ENCODE peak calls at places on chromosome 20, in five cellular contexts. E is uterus, A is lung, K is esophagus squamous epithelium, R is breast epithelium. N is an unnamed sample. For H3K4me1, the result is how much of the 10 kb centered on the place peaks cover.

GRCh38 chr20:51428451-51429143 is 113.9 kb downstream of the NFATC2 start:
- DNase-seq in E (peak), K (no peak), A (no peak), R (no peak), N (no peak)

GRCh38 chr20:24993337-24994185 is 1.0 kb upstream of the APMAP start:
- DNase-seq in K (no peak), A (no peak), R (no peak), E (no peak), N (no peak)

GRCh38 chr20:63441777-63442493 is 30.5 kb downstream of the KCNQ2 start:
- DNase-seq in E (no peak), R (no peak), A (no peak), K (no peak), N (no peak)

GRCh38 chr20:31822421-31823330 is 3.5 kb downstream of the MYLK2 start:
- DNase-seq in R (peak), K (no peak), E (peak), A (peak), N (peak)

GRCh38 chr20:61753196-61753942 is 312.3 kb downstream of the TAF4 start:
- DNase-seq in K (no peak), E (no peak), A (no peak), R (peak), N (no peak)

GRCh38 chr20:9838035-9838377 is 870 bp downstream of the PAK5 start:
- DNase-seq in E (no peak), A (no peak), K (no peak), R (no peak), N (no peak)

GRCh38 chr20:1509237-1509636 is 18.0 kb upstream of the SIRPB2 start:
- DNase-seq in R (no peak), E (no peak), K (no peak), A (no peak), N (no peak)

GRCh38 chr20:61830241-61830930 is 235.3 kb downstream of the TAF4 start:
- DNase-seq in A (no peak), E (no peak), K (no peak), R (no peak), N (no peak)

GRCh38 chr20:24118096-24118780 is 129.7 kb upstream of the GGTLC1 start:
- DNase-seq in A (no peak), R (no peak), E (no peak), K (no peak), N (no peak)

GRCh38 chr20:8427419-8428065 is 295.5 kb downstream of the PLCB1 start:
- DNase-seq in R (no peak), A (no peak), K (no peak), E (no peak), N (no peak)

GRCh38 chr20:20624914-20625313 is 87.5 kb downstream of the RALGAPA2 start:
- DNase-seq in R (no peak), K (no peak), E (no peak), A (no peak), N (no peak)

GRCh38 chr20:16279320-16279719 is 293.9 kb downstream of the KIF16B start:
- DNase-seq in E (no peak), R (no peak), A (no peak), K (no peak), N (no peak)

GRCh38 chr20:834151-834747 is 734 bp downstream of the FAM110A start:
- DNase-seq in E (no peak), A (no peak), R (no peak), K (no peak), N (no peak)

GRCh38 chr20:57162253-57162652 is 104.2 kb downstream of the BMP7 start:
- DNase-seq in R (no peak), K (no peak), E (no peak), A (no peak), N (no peak)

GRCh38 chr20:60630609-60631008 is 621.5 kb upstream of the CDH4 start:
- DNase-seq in K (no peak), R (no peak), E (no peak), A (no peak), N (no peak)

GRCh38 chr20:10954137-10954840 is 280.5 kb upstream of the JAG1 start:
- DNase-seq in E (no peak), A (peak), K (no peak), R (no peak), N (no peak)

GRCh38 chr20:23100754-23101107 is 14.6 kb upstream of the CD93 start:
- DNase-seq in K (no peak), A (no peak), E (no peak), R (no peak), N (no peak)

GRCh38 chr20:19995220-19995863 is 21.8 kb upstream of the NAA20 start:
- DNase-seq in K (no peak), E (peak), A (no peak), R (no peak), N (no peak)

DNA sequence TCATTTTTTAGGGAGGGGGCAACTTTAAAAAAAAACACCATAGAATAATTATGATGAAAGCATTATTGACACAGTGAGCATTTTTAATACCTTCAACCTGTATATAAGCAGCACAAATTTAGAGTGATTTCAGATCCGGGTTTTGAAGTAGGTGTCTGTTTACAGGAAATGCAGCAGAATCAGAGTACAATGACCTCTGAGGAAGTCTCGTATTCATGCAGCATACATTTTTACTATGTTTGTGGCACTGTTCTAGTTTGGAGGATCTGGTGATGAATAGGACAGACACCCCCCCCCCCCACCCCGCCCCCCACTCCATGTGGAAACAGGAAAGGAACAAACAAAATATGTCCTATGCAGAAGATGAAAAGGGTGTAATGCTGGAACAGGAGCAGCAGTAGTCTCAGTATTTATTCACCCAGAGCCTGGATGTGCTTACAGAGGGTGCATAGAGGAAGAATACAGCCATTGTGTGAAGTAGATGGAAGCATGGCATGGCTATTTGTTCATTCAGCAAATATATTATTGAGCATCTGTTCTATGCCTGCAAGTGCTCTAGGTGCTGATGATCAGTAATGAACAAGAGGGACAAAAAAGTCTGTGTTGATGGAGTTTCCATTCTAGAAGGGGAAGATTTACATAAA is 19.7 kb downstream of the VAPB start:
- DNase-seq in K (no peak), E (no peak), A (no peak), R (no peak), N (no peak)
- H3K4me1 ChIP-seq in K (half or more), E (under half), A (under half), R (under half), N (under half)

GRCh38 chr20:3167738-3168078 is 5.6 kb downstream of the LZTS3 start:
- DNase-seq in K (no peak), E (no peak), R (no peak), A (no peak), N (no peak)
- H3K27ac ChIP-seq in K (no peak), E (no peak), R (no peak), A (peak), N (no peak)

GRCh38 chr20:3084283-3084985 is at the start of gene AVP:
- DNase-seq in A (no peak), K (no peak), E (no peak), R (no peak), N (no peak)
- H3K4me3 ChIP-seq in A (no peak), K (no peak), E (no peak), R (no peak), N (peak)

GRCh38 chr20:41175201-41175651 is 37.9 kb downstream of the PLCG1 start:
- DNase-seq in A (peak), K (no peak), E (no peak), R (peak), N (no peak)
- H3K4me1 ChIP-seq in A (under half), K (half or more), E (under half), R (under half), N (under half)

GRCh38 chr20:36496707-36497669 is 44.3 kb upstream of the MYL9 start:
- DNase-seq in E (no peak), R (no peak), A (no peak), K (no peak), N (no peak)

GRCh38 chr20:36499211-36499610 is 42.1 kb upstream of the MYL9 start:
- DNase-seq in A (no peak), E (no peak), R (no peak), K (no peak), N (no peak)

GRCh38 chr20:36499723-36500501 is 41.4 kb upstream of the MYL9 start:
- DNase-seq in K (no peak), E (no peak), A (no peak), R (no peak), N (no peak)

GRCh38 chr20:36498386-36499179 is 42.7 kb upstream of the MYL9 start:
- DNase-seq in A (no peak), E (no peak), K (no peak), R (no peak), N (no peak)

GRCh38 chr20:36497856-36498255 is 43.5 kb upstream of the MYL9 start:
- DNase-seq in K (no peak), A (peak), E (no peak), R (no peak), N (no peak)
- H3K27ac ChIP-seq in K (no peak), A (no peak), E (no peak), R (no peak), N (no peak)

DNA sequence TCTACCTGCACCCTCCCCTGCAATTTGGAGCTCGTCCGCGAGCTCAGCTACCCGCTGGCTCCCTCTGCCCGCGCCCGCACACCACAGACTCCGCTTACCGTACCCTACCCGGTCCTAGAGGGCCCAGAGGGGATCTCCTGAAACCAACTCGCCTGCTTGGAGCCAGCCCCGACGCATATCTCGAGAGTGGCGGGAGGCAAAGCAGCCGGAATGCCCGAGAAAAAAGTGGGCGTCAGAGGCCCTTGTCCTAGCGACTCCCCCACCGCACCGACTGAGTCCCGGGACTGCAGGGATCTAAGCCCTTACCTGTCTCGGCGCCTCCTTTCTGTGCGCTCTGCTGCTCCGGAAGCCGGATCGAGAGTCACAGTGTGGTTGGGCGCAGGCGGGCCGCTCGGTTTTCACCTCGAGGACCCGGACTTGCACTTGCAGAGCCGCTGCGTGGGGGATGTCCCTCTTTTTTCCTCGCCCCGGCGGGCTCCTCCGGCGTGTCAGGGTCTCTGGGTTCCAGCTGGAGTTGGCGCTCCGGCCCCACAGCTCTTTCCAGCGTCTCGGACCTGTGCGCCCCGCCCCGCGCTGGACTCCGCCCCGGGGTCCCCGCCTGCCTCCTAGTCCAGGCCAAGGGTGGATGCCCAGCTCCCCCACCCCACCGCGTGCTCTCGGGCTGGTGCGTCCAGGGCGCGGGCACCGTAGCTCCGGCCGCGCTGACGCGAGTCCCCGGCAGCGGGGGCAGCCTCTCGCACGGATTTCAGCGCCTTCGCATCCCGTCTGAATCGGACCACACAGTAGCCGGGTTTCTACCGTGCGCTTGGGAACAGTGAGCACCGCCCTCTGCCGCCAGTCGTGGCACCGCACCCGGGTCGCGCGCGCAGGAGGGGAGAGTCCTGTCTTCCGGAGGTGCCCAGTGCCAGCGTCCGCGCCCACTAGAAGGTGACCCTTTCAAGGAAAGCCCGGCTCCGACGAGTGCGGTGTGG is at the start of gene PROKR2:
- DNase-seq in E (no peak), A (no peak), K (no peak), R (no peak), N (no peak)
- H3K4me3 ChIP-seq in E (no peak), A (no peak), K (no peak), R (no peak), N (no peak)

DNA sequence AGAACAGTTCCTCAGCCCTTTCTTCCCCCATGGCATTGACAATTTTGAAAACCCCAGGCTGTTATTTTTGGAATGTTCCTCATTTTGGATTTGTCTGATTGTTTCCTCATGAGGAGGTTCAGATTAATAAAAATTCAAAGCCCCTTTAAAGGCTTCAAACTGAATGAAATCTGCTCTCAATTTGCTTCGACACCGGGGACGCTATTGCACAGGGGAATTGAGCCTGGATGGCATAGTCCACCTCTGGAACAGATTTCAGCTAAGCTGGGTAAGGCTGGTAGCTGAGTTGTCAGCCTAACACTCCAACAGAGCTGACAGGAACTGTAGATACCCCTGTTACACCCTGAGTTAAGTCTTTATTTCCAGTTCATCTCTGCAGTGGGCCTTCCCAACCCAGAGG is 73.4 kb upstream of the PAX1 start:
- DNase-seq in A (no peak), E (no peak), K (no peak), R (no peak), N (no peak)
- H3K4me1 ChIP-seq in A (under half), E (under half), K (under half), R (under half), N (under half)

GRCh38 chr20:40314278-40314677 is 374.8 kb downstream of the MAFB start:
- DNase-seq in K (no peak), A (no peak), E (no peak), R (no peak), N (no peak)

GRCh38 chr20:40320612-40321011 is 368.4 kb downstream of the MAFB start:
- DNase-seq in K (no peak), A (no peak), R (no peak), E (no peak), N (no peak)

GRCh38 chr20:40319741-40320499 is 369.1 kb downstream of the MAFB start:
- DNase-seq in R (no peak), K (no peak), A (no peak), E (no peak), N (no peak)

GRCh38 chr20:40319056-40319455 is 370.0 kb downstream of the MAFB start:
- DNase-seq in R (no peak), A (no peak), E (no peak), K (no peak), N (no peak)

GRCh38 chr20:40317156-40317790 is 371.8 kb downstream of the MAFB start:
- DNase-seq in A (no peak), R (peak), E (no peak), K (no peak), N (no peak)
- H3K27ac ChIP-seq in A (no peak), R (peak), E (no peak), K (peak), N (no peak)

GRCh38 chr20:21933526-21933925 is 228.1 kb downstream of the PAX1 start:
- DNase-seq in R (no peak), E (no peak), A (no peak), K (no peak), N (no peak)

GRCh38 chr20:21936720-21937380 is 231.4 kb downstream of the PAX1 start:
- DNase-seq in A (no peak), R (no peak), K (no peak), E (no peak), N (no peak)

GRCh38 chr20:21941941-21942805 is 236.7 kb downstream of the PAX1 start:
- DNase-seq in K (no peak), R (no peak), A (no peak), E (no peak), N (no peak)

DNA sequence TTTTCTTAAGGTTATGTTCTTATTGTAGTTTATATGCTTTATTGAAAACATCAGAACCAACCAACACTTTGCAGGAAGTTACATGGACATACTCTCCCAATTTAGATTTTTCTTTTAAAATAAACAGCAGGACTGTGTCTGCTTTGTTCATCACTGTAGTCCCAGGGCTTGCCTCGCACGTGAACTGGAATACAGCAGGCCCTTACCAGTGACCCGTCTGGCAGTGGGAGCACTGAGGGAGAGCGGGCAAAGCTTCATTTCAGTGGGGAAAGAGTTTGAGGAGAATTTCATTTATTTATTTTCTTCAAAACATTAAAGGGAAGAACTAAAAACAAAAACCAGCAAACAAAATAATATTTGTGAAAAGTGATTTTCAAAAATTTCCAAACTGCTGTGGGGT is 230.8 kb downstream of the PAX1 start:
- DNase-seq in A (no peak), E (no peak), K (no peak), R (no peak), N (no peak)
- H3K4me3 ChIP-seq in A (no peak), E (no peak), K (no peak), R (no peak), N (no peak)